ENCODE peak calls at places on chromosomes 5 and 9, in six cellular contexts. One of them, this sample, is unnamed.

GRCh38 chr5:180809403-180810209 is 7.0 kb upstream of the MGAT1 start:
- DNase-seq in transverse colon: peak; percentile 94
- DNase-seq in CD4-positive, CD25-positive, alpha-beta regulatory T cell: peak; percentile 97
- DNase-seq in naive thymus-derived CD4-positive, alpha-beta T cell: peak; percentile 98
- DNase-seq in coronary artery: peak; percentile 93
- DNase-seq in effector memory CD4-positive, alpha-beta T cell: peak; percentile 84
- DNase-seq in this sample: peak; percentile 98

GRCh38 chr9:70285246-70285645 is 26.5 kb downstream of the SMC5 start:
- DNase-seq in transverse colon: no peak
- DNase-seq in CD4-positive, CD25-positive, alpha-beta regulatory T cell: no peak
- DNase-seq in naive thymus-derived CD4-positive, alpha-beta T cell: no peak
- DNase-seq in coronary artery: no peak
- DNase-seq in effector memory CD4-positive, alpha-beta T cell: no peak
- DNase-seq in this sample: no peak

GRCh38 chr5:37060030-37060429 is 183.5 kb downstream of the NIPBL start:
- DNase-seq in transverse colon: no peak
- DNase-seq in CD4-positive, CD25-positive, alpha-beta regulatory T cell: no peak
- DNase-seq in naive thymus-derived CD4-positive, alpha-beta T cell: no peak
- DNase-seq in coronary artery: no peak
- DNase-seq in effector memory CD4-positive, alpha-beta T cell: no peak
- DNase-seq in this sample: no peak

GRCh38 chr9:89811896-89812450 is 207.2 kb downstream of the GADD45G start:
- DNase-seq in transverse colon: no peak
- DNase-seq in CD4-positive, CD25-positive, alpha-beta regulatory T cell: no peak
- DNase-seq in naive thymus-derived CD4-positive, alpha-beta T cell: no peak
- DNase-seq in coronary artery: peak; percentile 35
- DNase-seq in effector memory CD4-positive, alpha-beta T cell: no peak
- DNase-seq in this sample: no peak

GRCh38 chr9:12640866-12641636 is 52.1 kb upstream of the TYRP1 start:
- DNase-seq in transverse colon: no peak
- DNase-seq in CD4-positive, CD25-positive, alpha-beta regulatory T cell: no peak
- DNase-seq in naive thymus-derived CD4-positive, alpha-beta T cell: no peak
- DNase-seq in coronary artery: no peak
- DNase-seq in effector memory CD4-positive, alpha-beta T cell: no peak
- DNase-seq in this sample: no peak

GRCh38 chr5:129244478-129244877 is 149.9 kb downstream of the ISOC1 start:
- DNase-seq in transverse colon: no peak
- DNase-seq in CD4-positive, CD25-positive, alpha-beta regulatory T cell: no peak
- DNase-seq in naive thymus-derived CD4-positive, alpha-beta T cell: no peak
- DNase-seq in coronary artery: no peak
- DNase-seq in effector memory CD4-positive, alpha-beta T cell: no peak
- DNase-seq in this sample: no peak

GRCh38 chr5:150500328-150500841 is 7.5 kb upstream of the NDST1 start:
- DNase-seq in transverse colon: peak; percentile 64
- DNase-seq in CD4-positive, CD25-positive, alpha-beta regulatory T cell: no peak
- DNase-seq in naive thymus-derived CD4-positive, alpha-beta T cell: no peak
- DNase-seq in coronary artery: no peak
- DNase-seq in effector memory CD4-positive, alpha-beta T cell: no peak
- DNase-seq in this sample: no peak

GRCh38 chr5:149959406-149960236 is 937 bp upstream of the SLC26A2 start:
- DNase-seq in transverse colon: no peak
- DNase-seq in CD4-positive, CD25-positive, alpha-beta regulatory T cell: peak; percentile 31
- DNase-seq in naive thymus-derived CD4-positive, alpha-beta T cell: peak; percentile 24
- DNase-seq in coronary artery: no peak
- DNase-seq in effector memory CD4-positive, alpha-beta T cell: peak; percentile 9
- DNase-seq in this sample: no peak

GRCh38 chr5:17039170-17039569 is 103.1 kb upstream of the MYO10 start:
- DNase-seq in transverse colon: no peak
- DNase-seq in CD4-positive, CD25-positive, alpha-beta regulatory T cell: no peak
- DNase-seq in naive thymus-derived CD4-positive, alpha-beta T cell: no peak
- DNase-seq in coronary artery: no peak
- DNase-seq in effector memory CD4-positive, alpha-beta T cell: no peak
- DNase-seq in this sample: no peak

GRCh38 chr9:12818431-12819000 is 43.7 kb downstream of the LURAP1L start:
- DNase-seq in transverse colon: peak; percentile 60
- DNase-seq in CD4-positive, CD25-positive, alpha-beta regulatory T cell: no peak
- DNase-seq in naive thymus-derived CD4-positive, alpha-beta T cell: no peak
- DNase-seq in coronary artery: no peak
- DNase-seq in effector memory CD4-positive, alpha-beta T cell: no peak
- DNase-seq in this sample: no peak

GRCh38 chr9:84773023-84773422 is 103.5 kb downstream of the NTRK2 start:
- DNase-seq in transverse colon: no peak
- DNase-seq in CD4-positive, CD25-positive, alpha-beta regulatory T cell: no peak
- DNase-seq in naive thymus-derived CD4-positive, alpha-beta T cell: no peak
- DNase-seq in coronary artery: no peak
- DNase-seq in effector memory CD4-positive, alpha-beta T cell: no peak
- DNase-seq in this sample: no peak

GRCh38 chr5:160470437-160471341 is 49.0 kb downstream of the PTTG1 start:
- DNase-seq in transverse colon: peak; percentile 15
- DNase-seq in CD4-positive, CD25-positive, alpha-beta regulatory T cell: peak; percentile 40
- DNase-seq in naive thymus-derived CD4-positive, alpha-beta T cell: no peak
- DNase-seq in coronary artery: no peak
- DNase-seq in effector memory CD4-positive, alpha-beta T cell: no peak
- DNase-seq in this sample: no peak

GRCh38 chr5:119347574-119347973 is 8.2 kb upstream of the TNFAIP8 start:
- DNase-seq in transverse colon: no peak
- DNase-seq in CD4-positive, CD25-positive, alpha-beta regulatory T cell: no peak
- DNase-seq in naive thymus-derived CD4-positive, alpha-beta T cell: no peak
- DNase-seq in coronary artery: no peak
- DNase-seq in effector memory CD4-positive, alpha-beta T cell: no peak
- DNase-seq in this sample: no peak

GRCh38 chr5:175556794-175557193 is 78.4 kb downstream of the SFXN1 start:
- DNase-seq in transverse colon: no peak
- DNase-seq in CD4-positive, CD25-positive, alpha-beta regulatory T cell: no peak
- DNase-seq in naive thymus-derived CD4-positive, alpha-beta T cell: no peak
- DNase-seq in coronary artery: no peak
- DNase-seq in effector memory CD4-positive, alpha-beta T cell: no peak
- DNase-seq in this sample: no peak

GRCh38 chr5:31378136-31378535 is 153.8 kb downstream of the DROSHA start:
- DNase-seq in transverse colon: no peak
- DNase-seq in CD4-positive, CD25-positive, alpha-beta regulatory T cell: no peak
- DNase-seq in naive thymus-derived CD4-positive, alpha-beta T cell: no peak
- DNase-seq in coronary artery: no peak
- DNase-seq in effector memory CD4-positive, alpha-beta T cell: no peak
- DNase-seq in this sample: no peak

GRCh38 chr9:31604516-31604915 is 779.9 kb upstream of the ACO1 start:
- DNase-seq in transverse colon: no peak
- DNase-seq in CD4-positive, CD25-positive, alpha-beta regulatory T cell: no peak
- DNase-seq in naive thymus-derived CD4-positive, alpha-beta T cell: no peak
- DNase-seq in coronary artery: no peak
- DNase-seq in effector memory CD4-positive, alpha-beta T cell: no peak
- DNase-seq in this sample: no peak

DNA sequence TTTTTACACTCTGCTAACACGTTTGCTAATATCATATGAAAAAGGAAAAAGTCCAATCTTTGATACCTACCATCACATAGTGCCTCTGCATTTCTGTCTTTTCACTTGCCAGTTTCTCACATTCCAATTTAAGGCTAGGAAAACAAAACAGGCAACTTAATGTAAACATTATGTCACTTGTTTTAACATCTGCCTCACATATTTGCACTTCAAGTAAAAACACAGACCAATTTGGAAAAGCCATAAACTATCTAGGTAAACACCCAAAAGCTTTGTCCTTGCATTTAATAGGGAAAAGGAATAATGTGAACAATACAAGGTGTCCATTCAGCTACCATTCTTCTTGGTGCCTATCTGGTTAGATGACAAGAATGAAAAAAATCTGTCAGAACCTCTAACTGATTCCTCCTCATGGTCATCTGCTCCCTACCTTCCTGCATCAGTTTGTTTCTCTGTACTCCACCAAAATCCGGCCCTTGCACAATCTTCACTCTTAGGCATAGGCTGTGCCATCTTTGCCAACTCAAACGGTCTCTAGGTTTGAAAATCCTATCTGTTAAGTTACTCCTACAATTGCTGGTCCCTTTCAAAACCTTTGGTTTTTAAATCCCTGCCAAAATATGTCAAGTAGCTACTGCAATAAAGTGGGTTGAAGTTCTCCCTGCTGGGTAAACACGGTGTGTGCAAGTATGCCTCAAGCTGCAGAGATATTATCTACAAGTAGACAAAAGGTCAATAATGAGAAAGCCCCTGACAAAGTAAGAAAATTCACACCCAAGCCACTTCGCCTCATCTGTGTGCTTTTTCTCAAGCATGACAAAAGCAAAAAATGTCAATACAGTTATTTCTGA is 3.4 kb downstream of the TLE1 start:
- DNase-seq in transverse colon: no peak
- DNase-seq in CD4-positive, CD25-positive, alpha-beta regulatory T cell: no peak
- DNase-seq in naive thymus-derived CD4-positive, alpha-beta T cell: no peak
- DNase-seq in coronary artery: no peak
- DNase-seq in effector memory CD4-positive, alpha-beta T cell: no peak
- DNase-seq in this sample: no peak
- H3K4me3 ChIP-seq in transverse colon: no peak overlapping the region
- H3K4me3 ChIP-seq in CD4-positive, CD25-positive, alpha-beta regulatory T cell: no peak overlapping the region
- H3K4me3 ChIP-seq in naive thymus-derived CD4-positive, alpha-beta T cell: no peak overlapping the region
- H3K4me3 ChIP-seq in coronary artery: peak overlapping the region; percentile 91
- H3K4me3 ChIP-seq in effector memory CD4-positive, alpha-beta T cell: no peak overlapping the region
- H3K4me3 ChIP-seq in this sample: peak overlapping the region; percentile 73

DNA sequence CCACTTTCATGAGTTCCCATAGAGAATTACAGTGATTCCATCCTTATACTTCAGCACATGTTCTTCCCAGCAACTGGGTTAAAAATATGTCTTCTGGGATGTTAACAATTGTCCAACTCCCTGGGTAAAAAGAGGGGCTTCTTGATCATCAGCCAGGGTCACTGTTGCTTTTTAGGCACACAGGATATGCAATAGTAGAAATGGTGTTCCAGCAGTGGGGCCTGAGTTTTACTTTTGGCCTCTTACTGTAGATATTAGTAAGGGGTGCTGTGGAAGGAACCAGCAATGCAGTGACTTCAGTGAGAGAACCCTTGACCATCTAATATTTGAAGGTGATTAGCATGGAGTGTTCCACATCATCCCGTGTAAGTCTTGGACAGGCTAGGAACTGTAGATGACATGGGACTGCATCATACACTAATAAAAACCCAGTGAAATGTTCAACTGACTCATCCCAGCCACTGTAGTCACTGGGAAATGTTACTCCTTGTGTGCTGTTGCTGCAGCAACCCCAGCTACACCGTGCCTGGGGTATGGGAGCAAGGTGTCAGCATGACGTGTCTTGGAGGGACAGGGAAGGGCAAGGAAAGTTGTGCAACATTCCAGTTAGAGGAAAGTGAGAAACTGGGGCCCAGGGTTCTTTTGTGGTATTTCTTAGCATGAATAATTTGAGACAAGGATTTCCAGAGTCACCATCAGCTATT is 610.9 kb downstream of the RAB3C start:
- DNase-seq in transverse colon: no peak
- DNase-seq in CD4-positive, CD25-positive, alpha-beta regulatory T cell: no peak
- DNase-seq in naive thymus-derived CD4-positive, alpha-beta T cell: no peak
- DNase-seq in coronary artery: no peak
- DNase-seq in effector memory CD4-positive, alpha-beta T cell: no peak
- DNase-seq in this sample: no peak
- H3K4me3 ChIP-seq in transverse colon: no peak overlapping the region
- H3K4me3 ChIP-seq in CD4-positive, CD25-positive, alpha-beta regulatory T cell: no peak overlapping the region
- H3K4me3 ChIP-seq in naive thymus-derived CD4-positive, alpha-beta T cell: no peak overlapping the region
- H3K4me3 ChIP-seq in coronary artery: no peak overlapping the region
- H3K4me3 ChIP-seq in effector memory CD4-positive, alpha-beta T cell: no peak overlapping the region
- H3K4me3 ChIP-seq in this sample: no peak overlapping the region

GRCh38 chr5:132488590-132488989 is 2.0 kb downstream of the IRF1 start:
- DNase-seq in transverse colon: no peak
- DNase-seq in CD4-positive, CD25-positive, alpha-beta regulatory T cell: no peak
- DNase-seq in naive thymus-derived CD4-positive, alpha-beta T cell: no peak
- DNase-seq in coronary artery: no peak
- DNase-seq in effector memory CD4-positive, alpha-beta T cell: no peak
- DNase-seq in this sample: no peak
- H3K4me3 ChIP-seq in transverse colon: no peak overlapping the region
- H3K4me3 ChIP-seq in CD4-positive, CD25-positive, alpha-beta regulatory T cell: peak overlapping the region; percentile 99
- H3K4me3 ChIP-seq in naive thymus-derived CD4-positive, alpha-beta T cell: peak overlapping the region; percentile 78
- H3K4me3 ChIP-seq in coronary artery: peak overlapping the region; percentile 77
- H3K4me3 ChIP-seq in effector memory CD4-positive, alpha-beta T cell: peak overlapping the region; percentile 97
- H3K4me3 ChIP-seq in this sample: peak overlapping the region; percentile 91

GRCh38 chr5:163460562-163461176 is at the start of gene HMMR:
- DNase-seq in transverse colon: peak; percentile 16
- DNase-seq in CD4-positive, CD25-positive, alpha-beta regulatory T cell: no peak
- DNase-seq in naive thymus-derived CD4-positive, alpha-beta T cell: no peak
- DNase-seq in coronary artery: no peak
- DNase-seq in effector memory CD4-positive, alpha-beta T cell: no peak
- DNase-seq in this sample: no peak

GRCh38 chr5:163459465-163459887 is 426 bp downstream of the NUDCD2 start:
- DNase-seq in transverse colon: no peak
- DNase-seq in CD4-positive, CD25-positive, alpha-beta regulatory T cell: no peak
- DNase-seq in naive thymus-derived CD4-positive, alpha-beta T cell: no peak
- DNase-seq in coronary artery: no peak
- DNase-seq in effector memory CD4-positive, alpha-beta T cell: no peak
- DNase-seq in this sample: no peak

GRCh38 chr5:163459888-163460561 is at the start of gene NUDCD2:
- DNase-seq in transverse colon: peak; percentile 94
- DNase-seq in CD4-positive, CD25-positive, alpha-beta regulatory T cell: peak; percentile 99
- DNase-seq in naive thymus-derived CD4-positive, alpha-beta T cell: peak; percentile 99
- DNase-seq in coronary artery: peak; percentile 98
- DNase-seq in effector memory CD4-positive, alpha-beta T cell: peak; percentile 90
- DNase-seq in this sample: peak; percentile 99

GRCh38 chr5:163456840-163457239 is 3.1 kb downstream of the NUDCD2 start:
- DNase-seq in transverse colon: no peak
- DNase-seq in CD4-positive, CD25-positive, alpha-beta regulatory T cell: no peak
- DNase-seq in naive thymus-derived CD4-positive, alpha-beta T cell: no peak
- DNase-seq in coronary artery: no peak
- DNase-seq in effector memory CD4-positive, alpha-beta T cell: no peak
- DNase-seq in this sample: no peak

GRCh38 chr5:163458778-163459405 is 1.0 kb downstream of the NUDCD2 start:
- DNase-seq in transverse colon: no peak
- DNase-seq in CD4-positive, CD25-positive, alpha-beta regulatory T cell: no peak
- DNase-seq in naive thymus-derived CD4-positive, alpha-beta T cell: no peak
- DNase-seq in coronary artery: no peak
- DNase-seq in effector memory CD4-positive, alpha-beta T cell: no peak
- DNase-seq in this sample: no peak
- H3K4me3 ChIP-seq in transverse colon: peak overlapping the region; percentile 68
- H3K4me3 ChIP-seq in CD4-positive, CD25-positive, alpha-beta regulatory T cell: peak overlapping the region; percentile 90
- H3K4me3 ChIP-seq in naive thymus-derived CD4-positive, alpha-beta T cell: peak overlapping the region; percentile 91
- H3K4me3 ChIP-seq in coronary artery: peak overlapping the region; percentile 84
- H3K4me3 ChIP-seq in effector memory CD4-positive, alpha-beta T cell: peak overlapping the region; percentile 76
- H3K4me3 ChIP-seq in this sample: peak overlapping the region; percentile 87

GRCh38 chr5:155727512-155728145 is 599.3 kb upstream of the SGCD start:
- DNase-seq in transverse colon: no peak
- DNase-seq in CD4-positive, CD25-positive, alpha-beta regulatory T cell: no peak
- DNase-seq in naive thymus-derived CD4-positive, alpha-beta T cell: no peak
- DNase-seq in coronary artery: no peak
- DNase-seq in effector memory CD4-positive, alpha-beta T cell: no peak
- DNase-seq in this sample: no peak
- H3K4me3 ChIP-seq in transverse colon: no peak overlapping the region
- H3K4me3 ChIP-seq in CD4-positive, CD25-positive, alpha-beta regulatory T cell: no peak overlapping the region
- H3K4me3 ChIP-seq in naive thymus-derived CD4-positive, alpha-beta T cell: no peak overlapping the region
- H3K4me3 ChIP-seq in coronary artery: peak overlapping the region; percentile 66
- H3K4me3 ChIP-seq in effector memory CD4-positive, alpha-beta T cell: no peak overlapping the region
- H3K4me3 ChIP-seq in this sample: peak overlapping the region; percentile 50

GRCh38 chr5:56116599-56117131 is 116.5 kb downstream of the ANKRD55 start:
- DNase-seq in transverse colon: no peak
- DNase-seq in CD4-positive, CD25-positive, alpha-beta regulatory T cell: no peak
- DNase-seq in naive thymus-derived CD4-positive, alpha-beta T cell: no peak
- DNase-seq in coronary artery: no peak
- DNase-seq in effector memory CD4-positive, alpha-beta T cell: no peak
- DNase-seq in this sample: no peak
- H3K4me3 ChIP-seq in transverse colon: no peak overlapping the region
- H3K4me3 ChIP-seq in CD4-positive, CD25-positive, alpha-beta regulatory T cell: no peak overlapping the region
- H3K4me3 ChIP-seq in naive thymus-derived CD4-positive, alpha-beta T cell: no peak overlapping the region
- H3K4me3 ChIP-seq in coronary artery: no peak overlapping the region
- H3K4me3 ChIP-seq in effector memory CD4-positive, alpha-beta T cell: no peak overlapping the region
- H3K4me3 ChIP-seq in this sample: no peak overlapping the region

GRCh38 chr5:78989080-78989479 is 4.0 kb upstream of the ARSB start:
- DNase-seq in transverse colon: no peak
- DNase-seq in CD4-positive, CD25-positive, alpha-beta regulatory T cell: no peak
- DNase-seq in naive thymus-derived CD4-positive, alpha-beta T cell: no peak
- DNase-seq in coronary artery: no peak
- DNase-seq in effector memory CD4-positive, alpha-beta T cell: no peak
- DNase-seq in this sample: no peak
- H3K4me3 ChIP-seq in transverse colon: no peak overlapping the region
- H3K4me3 ChIP-seq in CD4-positive, CD25-positive, alpha-beta regulatory T cell: no peak overlapping the region
- H3K4me3 ChIP-seq in naive thymus-derived CD4-positive, alpha-beta T cell: no peak overlapping the region
- H3K4me3 ChIP-seq in coronary artery: no peak overlapping the region
- H3K4me3 ChIP-seq in effector memory CD4-positive, alpha-beta T cell: no peak overlapping the region
- H3K4me3 ChIP-seq in this sample: no peak overlapping the region

This sample was measured in esophagus muscularis mucosa.